ENCODE peak calls at places on chromosome 7, in five cellular contexts. One of them, this sample, is unnamed.

GRCh38 chr7:7970620-7971307 is 2.2 kb downstream of the GLCCI1 start:
- DNase-seq in ascending aorta: no peak
- DNase-seq in uterus: no peak
- DNase-seq in spleen: no peak
- DNase-seq in effector memory CD4-positive, alpha-beta T cell: no peak
- DNase-seq in this sample: peak; percentile 21

GRCh38 chr7:74412603-74413002 is 41.1 kb upstream of the GTF2IRD1 start:
- DNase-seq in uterus: no peak
- DNase-seq in spleen: no peak
- DNase-seq in effector memory CD4-positive, alpha-beta T cell: no peak
- DNase-seq in ascending aorta: no peak
- DNase-seq in this sample: no peak

GRCh38 chr7:46580756-46581155 is 659.7 kb upstream of the IGFBP3 start:
- DNase-seq in uterus: no peak
- DNase-seq in effector memory CD4-positive, alpha-beta T cell: no peak
- DNase-seq in ascending aorta: no peak
- DNase-seq in spleen: no peak
- DNase-seq in this sample: no peak

GRCh38 chr7:48140001-48140681 is 31.1 kb upstream of the ABCA13 start:
- DNase-seq in effector memory CD4-positive, alpha-beta T cell: no peak
- DNase-seq in spleen: no peak
- DNase-seq in ascending aorta: no peak
- DNase-seq in uterus: no peak
- DNase-seq in this sample: no peak

GRCh38 chr7:13800694-13801448 is 188.6 kb downstream of the ETV1 start:
- DNase-seq in ascending aorta: no peak
- DNase-seq in uterus: no peak
- DNase-seq in effector memory CD4-positive, alpha-beta T cell: no peak
- DNase-seq in spleen: no peak
- DNase-seq in this sample: peak; percentile 8

GRCh38 chr7:19248681-19249080 is 103.5 kb upstream of the FERD3L start:
- DNase-seq in spleen: no peak
- DNase-seq in effector memory CD4-positive, alpha-beta T cell: no peak
- DNase-seq in ascending aorta: no peak
- DNase-seq in uterus: no peak
- DNase-seq in this sample: no peak

GRCh38 chr7:156781972-156782371 is 111.0 kb downstream of the LMBR1 start:
- DNase-seq in spleen: no peak
- DNase-seq in ascending aorta: no peak
- DNase-seq in effector memory CD4-positive, alpha-beta T cell: no peak
- DNase-seq in uterus: no peak
- DNase-seq in this sample: no peak

GRCh38 chr7:15495170-15495569 is 66.6 kb downstream of the AGMO start:
- DNase-seq in effector memory CD4-positive, alpha-beta T cell: no peak
- DNase-seq in ascending aorta: no peak
- DNase-seq in uterus: no peak
- DNase-seq in spleen: no peak
- DNase-seq in this sample: no peak

GRCh38 chr7:25926009-25926408 is 226.0 kb upstream of the NFE2L3 start:
- DNase-seq in ascending aorta: no peak
- DNase-seq in uterus: no peak
- DNase-seq in spleen: no peak
- DNase-seq in effector memory CD4-positive, alpha-beta T cell: no peak
- DNase-seq in this sample: no peak

GRCh38 chr7:110386914-110387313 is 704.0 kb upstream of the LRRN3 start:
- DNase-seq in ascending aorta: no peak
- DNase-seq in uterus: no peak
- DNase-seq in effector memory CD4-positive, alpha-beta T cell: no peak
- DNase-seq in spleen: no peak
- DNase-seq in this sample: no peak

GRCh38 chr7:7770228-7770627 is 51.8 kb upstream of the RPA3 start:
- DNase-seq in ascending aorta: no peak
- DNase-seq in spleen: no peak
- DNase-seq in effector memory CD4-positive, alpha-beta T cell: no peak
- DNase-seq in uterus: no peak
- DNase-seq in this sample: no peak

GRCh38 chr7:150453186-150453585 is 2.8 kb downstream of the GIMAP8 start:
- DNase-seq in spleen: no peak
- DNase-seq in effector memory CD4-positive, alpha-beta T cell: no peak
- DNase-seq in uterus: no peak
- DNase-seq in ascending aorta: no peak
- DNase-seq in this sample: peak; percentile 36

GRCh38 chr7:77913977-77914607 is 115.5 kb downstream of the PHTF2 start:
- DNase-seq in spleen: no peak
- DNase-seq in effector memory CD4-positive, alpha-beta T cell: no peak
- DNase-seq in uterus: no peak
- DNase-seq in ascending aorta: peak; percentile 9
- DNase-seq in this sample: no peak

GRCh38 chr7:98091061-98091460 is 15.6 kb upstream of the LMTK2 start:
- DNase-seq in ascending aorta: no peak
- DNase-seq in uterus: no peak
- DNase-seq in effector memory CD4-positive, alpha-beta T cell: no peak
- DNase-seq in spleen: no peak
- DNase-seq in this sample: no peak

GRCh38 chr7:50664461-50664922 is 99.3 kb upstream of the DDC start:
- DNase-seq in uterus: no peak
- DNase-seq in spleen: no peak
- DNase-seq in ascending aorta: no peak
- DNase-seq in effector memory CD4-positive, alpha-beta T cell: no peak
- DNase-seq in this sample: no peak

GRCh38 chr7:64574481-64575159 is 11.7 kb upstream of the ZNF680 start:
- DNase-seq in effector memory CD4-positive, alpha-beta T cell: no peak
- DNase-seq in ascending aorta: no peak
- DNase-seq in spleen: no peak
- DNase-seq in uterus: peak; percentile 21
- DNase-seq in this sample: no peak

GRCh38 chr7:66255533-66256100 is 50.5 kb downstream of the TPST1 start:
- DNase-seq in effector memory CD4-positive, alpha-beta T cell: no peak
- DNase-seq in spleen: no peak
- DNase-seq in uterus: no peak
- DNase-seq in ascending aorta: no peak
- DNase-seq in this sample: no peak

GRCh38 chr7:42414028-42414427 is 177.0 kb upstream of the GLI3 start:
- DNase-seq in effector memory CD4-positive, alpha-beta T cell: no peak
- DNase-seq in spleen: no peak
- DNase-seq in ascending aorta: no peak
- DNase-seq in uterus: no peak
- DNase-seq in this sample: no peak

GRCh38 chr7:36820527-36821170 is 96.4 kb upstream of the AOAH start:
- DNase-seq in uterus: no peak
- DNase-seq in effector memory CD4-positive, alpha-beta T cell: no peak
- DNase-seq in spleen: no peak
- DNase-seq in ascending aorta: no peak
- DNase-seq in this sample: no peak

GRCh38 chr7:76011437-76011836 is 17.0 kb upstream of the TMEM120A start:
- DNase-seq in ascending aorta: no peak
- DNase-seq in spleen: no peak
- DNase-seq in uterus: no peak
- DNase-seq in effector memory CD4-positive, alpha-beta T cell: no peak
- DNase-seq in this sample: no peak

GRCh38 chr7:75571209-75571608 is 79.1 kb downstream of the SPDYE5 start:
- DNase-seq in uterus: no peak
- DNase-seq in spleen: no peak
- DNase-seq in effector memory CD4-positive, alpha-beta T cell: no peak
- DNase-seq in ascending aorta: no peak
- DNase-seq in this sample: no peak

GRCh38 chr7:155531686-155532085 is 14.7 kb downstream of the CNPY1 start:
- DNase-seq in spleen: peak; percentile 52
- DNase-seq in effector memory CD4-positive, alpha-beta T cell: no peak
- DNase-seq in uterus: no peak
- DNase-seq in ascending aorta: no peak
- DNase-seq in this sample: no peak

DNA sequence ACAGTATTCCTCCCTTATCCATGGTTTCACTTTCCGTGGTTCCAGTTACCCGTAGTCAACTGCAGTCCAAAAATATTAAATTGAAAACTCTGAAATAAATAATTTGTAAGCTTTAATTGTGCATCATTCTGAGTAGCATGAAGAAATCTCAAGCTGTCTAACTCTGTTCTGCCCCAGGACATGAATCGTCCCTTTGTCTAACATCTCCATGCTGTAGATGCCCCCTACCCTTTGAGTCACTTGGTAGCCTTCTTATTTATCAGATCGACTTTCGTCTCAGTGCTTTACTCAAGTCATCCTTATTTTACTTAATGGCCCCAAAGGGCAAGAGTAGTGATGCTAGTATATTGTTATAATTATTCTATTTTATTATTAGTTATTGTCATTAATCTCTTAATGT is 41.8 kb downstream of the CPED1 start:
- DNase-seq in effector memory CD4-positive, alpha-beta T cell: no peak
- DNase-seq in ascending aorta: no peak
- DNase-seq in uterus: no peak
- DNase-seq in spleen: no peak
- DNase-seq in this sample: no peak
- H3K4me3 ChIP-seq in effector memory CD4-positive, alpha-beta T cell: no peak overlapping the region
- H3K4me3 ChIP-seq in ascending aorta: no peak overlapping the region
- H3K4me3 ChIP-seq in uterus: no peak overlapping the region
- H3K4me3 ChIP-seq in spleen: no peak overlapping the region
- H3K4me3 ChIP-seq in this sample: no peak overlapping the region

GRCh38 chr7:128855559-128855958 is 7.1 kb upstream of the ATP6V1F start:
- DNase-seq in effector memory CD4-positive, alpha-beta T cell: no peak
- DNase-seq in spleen: no peak
- DNase-seq in ascending aorta: no peak
- DNase-seq in uterus: no peak
- DNase-seq in this sample: no peak

GRCh38 chr7:128852537-128853254 is 10.0 kb upstream of the ATP6V1F start:
- DNase-seq in ascending aorta: no peak
- DNase-seq in spleen: no peak
- DNase-seq in effector memory CD4-positive, alpha-beta T cell: no peak
- DNase-seq in uterus: no peak
- DNase-seq in this sample: no peak

GRCh38 chr7:128854396-128854795 is 8.3 kb upstream of the ATP6V1F start:
- DNase-seq in effector memory CD4-positive, alpha-beta T cell: no peak
- DNase-seq in spleen: no peak
- DNase-seq in ascending aorta: no peak
- DNase-seq in uterus: no peak
- DNase-seq in this sample: no peak

GRCh38 chr7:128856001-128856718 is 6.5 kb upstream of the ATP6V1F start:
- DNase-seq in uterus: no peak
- DNase-seq in effector memory CD4-positive, alpha-beta T cell: no peak
- DNase-seq in ascending aorta: no peak
- DNase-seq in spleen: no peak
- DNase-seq in this sample: no peak

DNA sequence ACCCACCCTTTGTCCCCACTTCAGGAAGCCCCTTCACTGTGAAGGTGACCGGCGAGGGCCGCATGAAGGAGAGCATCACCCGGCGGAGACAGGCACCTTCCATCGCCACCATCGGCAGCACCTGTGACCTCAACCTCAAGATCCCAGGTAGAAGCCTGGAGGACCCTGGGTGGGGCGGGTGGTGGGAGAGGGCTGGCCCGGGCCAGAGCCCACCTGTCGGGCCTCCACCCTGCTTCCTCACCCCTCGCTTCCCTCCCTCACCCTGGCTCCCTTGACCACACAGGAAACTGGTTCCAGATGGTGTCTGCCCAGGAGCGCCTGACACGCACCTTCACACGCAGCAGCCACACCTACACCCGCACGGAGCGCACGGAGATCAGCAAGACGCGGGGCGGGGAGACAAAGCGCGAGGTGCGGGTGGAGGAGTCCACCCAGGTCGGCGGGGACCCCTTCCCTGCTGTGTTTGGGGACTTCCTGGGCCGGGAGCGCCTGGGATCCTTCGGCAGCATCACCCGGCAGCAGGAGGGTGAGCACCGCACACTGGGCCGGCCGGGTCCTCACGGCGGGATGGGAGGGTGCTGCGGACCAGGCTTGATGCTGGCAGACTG is 8.9 kb upstream of the ATP6V1F start:
- DNase-seq in spleen: no peak
- DNase-seq in effector memory CD4-positive, alpha-beta T cell: no peak
- DNase-seq in ascending aorta: no peak
- DNase-seq in uterus: no peak
- DNase-seq in this sample: no peak
- H3K36me3 ChIP-seq in spleen: no peaks in the 10 kb centered on the region
- H3K36me3 ChIP-seq in effector memory CD4-positive, alpha-beta T cell: no peaks in the 10 kb centered on the region
- H3K36me3 ChIP-seq in ascending aorta: peaks cover 83% of the 10 kb centered on the region
- H3K36me3 ChIP-seq in uterus: no peaks in the 10 kb centered on the region
- H3K36me3 ChIP-seq in this sample: no peaks in the 10 kb centered on the region

GRCh38 chr7:149071182-149071635 is 19.3 kb downstream of the ZNF786 start:
- DNase-seq in ascending aorta: no peak
- DNase-seq in spleen: no peak
- DNase-seq in effector memory CD4-positive, alpha-beta T cell: no peak
- DNase-seq in uterus: no peak
- DNase-seq in this sample: no peak
- H3K4me3 ChIP-seq in ascending aorta: no peak overlapping the region
- H3K4me3 ChIP-seq in spleen: peak overlapping the region; percentile 18
- H3K4me3 ChIP-seq in effector memory CD4-positive, alpha-beta T cell: no peak overlapping the region
- H3K4me3 ChIP-seq in uterus: no peak overlapping the region
- H3K4me3 ChIP-seq in this sample: no peak overlapping the region

DNA sequence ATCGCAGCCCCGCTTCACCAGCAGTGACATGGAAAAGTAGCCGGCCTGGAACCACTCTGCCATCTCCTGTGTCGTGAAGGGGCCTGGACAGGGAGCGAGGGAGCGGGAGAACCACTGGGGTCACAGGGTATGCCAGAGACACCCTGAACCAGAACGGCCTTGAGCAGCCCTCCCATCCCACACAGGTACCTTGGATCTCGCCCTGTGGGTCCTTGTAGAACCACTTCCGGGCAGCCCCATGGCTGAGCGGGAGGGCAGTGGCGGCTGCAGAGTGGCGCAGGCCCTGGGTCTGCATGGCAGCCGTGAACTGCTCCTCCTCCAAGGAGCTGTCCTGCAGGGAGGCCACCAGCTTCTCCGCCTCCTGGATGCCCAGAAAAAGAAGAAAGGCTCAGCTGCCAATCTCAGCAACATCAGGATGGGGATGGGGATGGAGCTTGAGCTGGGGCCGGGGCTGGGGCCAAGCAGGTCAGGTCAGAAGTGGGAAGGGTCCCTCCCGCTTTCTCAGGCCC is 9.5 kb downstream of the GIGYF1 start:
- DNase-seq in spleen: no peak
- DNase-seq in uterus: no peak
- DNase-seq in effector memory CD4-positive, alpha-beta T cell: no peak
- DNase-seq in ascending aorta: no peak
- DNase-seq in this sample: no peak
- H3K36me3 ChIP-seq in spleen: peaks cover 98% of the 10 kb centered on the region
- H3K36me3 ChIP-seq in uterus: no peaks in the 10 kb centered on the region
- H3K36me3 ChIP-seq in effector memory CD4-positive, alpha-beta T cell: peaks cover 73% of the 10 kb centered on the region
- H3K36me3 ChIP-seq in ascending aorta: peaks cover 76% of the 10 kb centered on the region
- H3K36me3 ChIP-seq in this sample: peaks cover 53% of the 10 kb centered on the region

DNA sequence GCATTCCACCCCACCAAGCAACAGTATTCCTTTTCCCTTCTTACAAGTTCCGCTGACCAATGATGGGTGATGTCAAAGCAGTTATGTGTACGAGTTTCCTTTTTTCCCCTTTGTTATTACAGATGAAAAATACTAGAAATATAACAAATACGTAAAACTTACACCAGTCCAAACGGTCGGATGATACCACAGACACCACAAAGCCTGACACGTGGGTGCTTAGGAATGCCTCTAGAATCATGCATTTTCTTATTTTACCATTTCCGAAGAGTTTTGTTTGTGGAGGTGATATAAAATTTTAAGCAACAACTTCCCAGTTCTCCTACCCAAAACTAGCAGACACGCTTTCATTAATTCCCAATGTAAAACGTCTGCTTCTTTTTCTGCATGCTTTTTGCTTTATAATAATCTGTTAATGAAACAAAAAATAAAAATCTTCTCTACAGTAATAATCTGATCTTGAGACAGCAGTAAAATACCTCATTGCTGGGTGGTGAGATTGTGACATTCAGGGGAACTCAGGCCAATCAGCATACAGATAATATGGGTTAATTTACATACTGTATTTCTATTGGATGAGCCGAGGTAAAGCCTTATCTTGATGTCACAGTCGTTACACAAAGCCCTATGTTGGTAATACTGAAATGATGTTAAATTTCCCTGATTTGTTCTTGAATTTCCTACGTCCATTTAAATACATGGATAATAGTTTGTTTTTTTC is 811 bp upstream of the GPR85 start:
- DNase-seq in spleen: no peak
- DNase-seq in effector memory CD4-positive, alpha-beta T cell: no peak
- DNase-seq in ascending aorta: no peak
- DNase-seq in uterus: no peak
- DNase-seq in this sample: no peak
- H3K4me3 ChIP-seq in spleen: peak overlapping the region; percentile 36
- H3K4me3 ChIP-seq in effector memory CD4-positive, alpha-beta T cell: no peak overlapping the region
- H3K4me3 ChIP-seq in ascending aorta: peak overlapping the region; percentile 67
- H3K4me3 ChIP-seq in uterus: peak overlapping the region; percentile 25
- H3K4me3 ChIP-seq in this sample: no peak overlapping the region

This sample was measured in CD4-positive, alpha-beta memory T cell.